ENCODE peak calls at places on chromosomes 11 and 22, in five cellular contexts. One of them, this sample, is unnamed. For H3K27me3 and H3K36me3, the result is how much of the 10 kb centered on the place peaks cover.

GRCh38 chr11:37264783-37265182 is 666.7 kb upstream of the RAG2 start:
- DNase-seq in PC-9: no peak
- DNase-seq in mesenchymal stem cell: no peak
- DNase-seq in WERI-Rb-1: no peak
- DNase-seq in hepatocyte: no peak
- DNase-seq in this sample: no peak

GRCh38 chr22:36330655-36331305 is 57.0 kb downstream of the MYH9 start:
- DNase-seq in mesenchymal stem cell: peak
- DNase-seq in PC-9: peak
- DNase-seq in hepatocyte: peak
- DNase-seq in WERI-Rb-1: no peak
- DNase-seq in this sample: peak

GRCh38 chr22:29353860-29354259 is 34.5 kb downstream of the AP1B1 start:
- DNase-seq in hepatocyte: no peak
- DNase-seq in mesenchymal stem cell: no peak
- DNase-seq in PC-9: no peak
- DNase-seq in WERI-Rb-1: no peak
- DNase-seq in this sample: no peak

GRCh38 chr22:19490628-19491230 is 11.0 kb downstream of the CDC45 start:
- DNase-seq in PC-9: no peak
- DNase-seq in mesenchymal stem cell: no peak
- DNase-seq in hepatocyte: no peak
- DNase-seq in WERI-Rb-1: no peak
- DNase-seq in this sample: no peak

GRCh38 chr22:23774922-23775436 is 2.3 kb downstream of the MMP11 start:
- DNase-seq in WERI-Rb-1: no peak
- DNase-seq in PC-9: no peak
- DNase-seq in mesenchymal stem cell: peak
- DNase-seq in hepatocyte: peak
- DNase-seq in this sample: peak

GRCh38 chr22:26401726-26402125 is 27.3 kb upstream of the ASPHD2 start:
- DNase-seq in PC-9: no peak
- DNase-seq in hepatocyte: no peak
- DNase-seq in WERI-Rb-1: no peak
- DNase-seq in mesenchymal stem cell: no peak
- DNase-seq in this sample: no peak

GRCh38 chr11:114799524-114799923 is 121.2 kb downstream of the NXPE2 start:
- DNase-seq in mesenchymal stem cell: no peak
- DNase-seq in hepatocyte: peak
- DNase-seq in WERI-Rb-1: no peak
- DNase-seq in PC-9: no peak
- DNase-seq in this sample: no peak

GRCh38 chr11:61027141-61027840 is 55.8 kb downstream of the CD6 start:
- DNase-seq in PC-9: no peak
- DNase-seq in hepatocyte: no peak
- DNase-seq in WERI-Rb-1: no peak
- DNase-seq in mesenchymal stem cell: no peak
- DNase-seq in this sample: no peak

GRCh38 chr11:21040615-21041014 is 371.2 kb downstream of the NELL1 start:
- DNase-seq in mesenchymal stem cell: no peak
- DNase-seq in PC-9: no peak
- DNase-seq in hepatocyte: no peak
- DNase-seq in WERI-Rb-1: no peak
- DNase-seq in this sample: no peak

GRCh38 chr11:100562102-100562501 is 125.0 kb upstream of the ARHGAP42 start:
- DNase-seq in WERI-Rb-1: no peak
- DNase-seq in mesenchymal stem cell: peak
- DNase-seq in PC-9: peak
- DNase-seq in hepatocyte: no peak
- DNase-seq in this sample: peak

GRCh38 chr11:8318536-8318935 is 54.9 kb upstream of the LMO1 start:
- DNase-seq in hepatocyte: no peak
- DNase-seq in mesenchymal stem cell: no peak
- DNase-seq in WERI-Rb-1: peak
- DNase-seq in PC-9: no peak
- DNase-seq in this sample: no peak

GRCh38 chr22:24727218-24727851 is 47.2 kb downstream of the PIWIL3 start:
- DNase-seq in PC-9: peak
- DNase-seq in WERI-Rb-1: no peak
- DNase-seq in hepatocyte: peak
- DNase-seq in mesenchymal stem cell: peak
- DNase-seq in this sample: peak

GRCh38 chr11:101907826-101908225 is 7.0 kb upstream of the CEP126 start:
- DNase-seq in hepatocyte: no peak
- DNase-seq in WERI-Rb-1: no peak
- DNase-seq in PC-9: no peak
- DNase-seq in mesenchymal stem cell: no peak
- DNase-seq in this sample: no peak

GRCh38 chr22:21837184-21837979 is 30.1 kb downstream of the MAPK1 start:
- DNase-seq in hepatocyte: peak
- DNase-seq in mesenchymal stem cell: peak
- DNase-seq in WERI-Rb-1: no peak
- DNase-seq in PC-9: peak
- DNase-seq in this sample: peak

GRCh38 chr22:37709445-37709765 is 12.6 kb downstream of the TRIOBP start:
- DNase-seq in WERI-Rb-1: no peak
- DNase-seq in PC-9: no peak
- DNase-seq in hepatocyte: no peak
- DNase-seq in mesenchymal stem cell: no peak
- DNase-seq in this sample: no peak
- H3K27me3 ChIP-seq in WERI-Rb-1: under half
- H3K27me3 ChIP-seq in PC-9: under half
- H3K27me3 ChIP-seq in hepatocyte: under half
- H3K27me3 ChIP-seq in mesenchymal stem cell: under half
- H3K27me3 ChIP-seq in this sample: under half

GRCh38 chr22:31836010-31836409 is 82.2 kb downstream of the DEPDC5 start:
- DNase-seq in PC-9: no peak
- DNase-seq in mesenchymal stem cell: no peak
- DNase-seq in WERI-Rb-1: no peak
- DNase-seq in hepatocyte: no peak
- DNase-seq in this sample: no peak
- H3K36me3 ChIP-seq in PC-9: under half
- H3K36me3 ChIP-seq in mesenchymal stem cell: under half
- H3K36me3 ChIP-seq in WERI-Rb-1: under half
- H3K36me3 ChIP-seq in hepatocyte: under half
- H3K36me3 ChIP-seq in this sample: under half

GRCh38 chr11:43898574-43898973 is 17.9 kb downstream of the ALKBH3 start:
- DNase-seq in hepatocyte: no peak
- DNase-seq in PC-9: no peak
- DNase-seq in mesenchymal stem cell: peak
- DNase-seq in WERI-Rb-1: no peak
- DNase-seq in this sample: no peak

GRCh38 chr11:43903086-43903485 is 22.5 kb downstream of the ALKBH3 start:
- DNase-seq in mesenchymal stem cell: no peak
- DNase-seq in PC-9: no peak
- DNase-seq in hepatocyte: no peak
- DNase-seq in WERI-Rb-1: no peak
- DNase-seq in this sample: no peak

GRCh38 chr11:43894546-43894945 is 13.9 kb downstream of the ALKBH3 start:
- DNase-seq in mesenchymal stem cell: no peak
- DNase-seq in WERI-Rb-1: no peak
- DNase-seq in hepatocyte: no peak
- DNase-seq in PC-9: no peak
- DNase-seq in this sample: no peak

GRCh38 chr11:43895601-43896000 is 15.0 kb downstream of the ALKBH3 start:
- DNase-seq in WERI-Rb-1: no peak
- DNase-seq in PC-9: no peak
- DNase-seq in hepatocyte: no peak
- DNase-seq in mesenchymal stem cell: no peak
- DNase-seq in this sample: no peak

GRCh38 chr11:43899094-43899493 is 18.5 kb downstream of the ALKBH3 start:
- DNase-seq in PC-9: no peak
- DNase-seq in hepatocyte: no peak
- DNase-seq in WERI-Rb-1: no peak
- DNase-seq in mesenchymal stem cell: no peak
- DNase-seq in this sample: no peak
- H3K27ac ChIP-seq in PC-9: no peak
- H3K27ac ChIP-seq in hepatocyte: no peak
- H3K27ac ChIP-seq in WERI-Rb-1: no peak
- H3K27ac ChIP-seq in mesenchymal stem cell: no peak
- H3K27ac ChIP-seq in this sample: no peak

GRCh38 chr11:24963879-24964278 is 467.0 kb downstream of the LUZP2 start:
- DNase-seq in mesenchymal stem cell: no peak
- DNase-seq in hepatocyte: no peak
- DNase-seq in WERI-Rb-1: no peak
- DNase-seq in PC-9: no peak
- DNase-seq in this sample: no peak

DNA sequence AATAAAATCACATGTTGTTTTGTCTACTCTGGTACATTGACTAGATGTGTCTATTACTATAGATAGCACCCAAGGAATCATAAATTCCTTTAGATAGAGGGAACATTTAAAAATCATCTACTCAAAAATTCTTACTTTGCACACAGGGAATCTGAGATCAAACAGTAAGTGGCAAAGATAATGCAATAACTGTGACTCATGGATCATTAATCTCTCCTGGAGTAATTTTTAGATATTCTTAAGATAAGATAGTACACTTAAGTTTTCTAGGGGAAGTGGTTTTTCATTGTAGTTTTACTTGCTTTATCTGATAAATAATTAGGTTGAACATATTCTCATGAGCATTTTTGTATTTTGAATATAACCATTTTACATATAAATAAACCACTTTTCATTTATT is 468.9 kb downstream of the LUZP2 start:
- DNase-seq in mesenchymal stem cell: peak
- DNase-seq in hepatocyte: no peak
- DNase-seq in PC-9: no peak
- DNase-seq in WERI-Rb-1: no peak
- DNase-seq in this sample: no peak
- H3K27me3 ChIP-seq in mesenchymal stem cell: under half
- H3K27me3 ChIP-seq in hepatocyte: under half
- H3K27me3 ChIP-seq in PC-9: under half
- H3K27me3 ChIP-seq in WERI-Rb-1: under half
- H3K27me3 ChIP-seq in this sample: under half

GRCh38 chr11:78099671-78100070 is 20.0 kb upstream of the NDUFC2 start:
- DNase-seq in mesenchymal stem cell: no peak
- DNase-seq in hepatocyte: no peak
- DNase-seq in PC-9: no peak
- DNase-seq in WERI-Rb-1: no peak
- DNase-seq in this sample: no peak

GRCh38 chr11:78100276-78101040 is 20.8 kb upstream of the NDUFC2 start:
- DNase-seq in WERI-Rb-1: no peak
- DNase-seq in mesenchymal stem cell: no peak
- DNase-seq in hepatocyte: no peak
- DNase-seq in PC-9: no peak
- DNase-seq in this sample: no peak

GRCh38 chr11:78097666-78098385 is 18.2 kb upstream of the NDUFC2 start:
- DNase-seq in PC-9: no peak
- DNase-seq in mesenchymal stem cell: no peak
- DNase-seq in WERI-Rb-1: no peak
- DNase-seq in hepatocyte: no peak
- DNase-seq in this sample: no peak

DNA sequence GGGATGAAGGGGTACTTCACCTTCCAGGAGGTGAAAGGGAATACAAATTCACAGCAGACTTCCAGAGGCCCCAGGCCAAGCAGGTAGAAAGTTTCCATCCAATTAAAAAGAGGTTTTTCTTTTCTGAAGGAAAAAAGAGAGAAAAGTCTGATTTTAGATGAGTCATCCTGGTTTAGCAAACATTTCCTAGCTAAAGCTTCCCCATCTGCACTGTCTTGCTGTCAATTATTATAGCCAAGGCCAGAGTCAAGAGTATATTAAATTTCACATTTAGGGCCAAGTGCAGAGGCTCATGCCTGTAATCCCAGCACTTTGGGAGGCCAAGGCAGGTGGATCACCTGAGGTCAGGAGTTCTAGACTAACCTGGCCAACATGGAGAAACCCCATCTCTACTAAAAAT is 21.4 kb upstream of the NDUFC2 start:
- DNase-seq in mesenchymal stem cell: no peak
- DNase-seq in WERI-Rb-1: no peak
- DNase-seq in hepatocyte: no peak
- DNase-seq in PC-9: no peak
- DNase-seq in this sample: no peak
- H3K36me3 ChIP-seq in mesenchymal stem cell: under half
- H3K36me3 ChIP-seq in WERI-Rb-1: under half
- H3K36me3 ChIP-seq in hepatocyte: under half
- H3K36me3 ChIP-seq in PC-9: under half
- H3K36me3 ChIP-seq in this sample: under half

GRCh38 chr22:46480396-46480795 is 57.0 kb downstream of the CELSR1 start:
- DNase-seq in hepatocyte: peak
- DNase-seq in WERI-Rb-1: no peak
- DNase-seq in mesenchymal stem cell: no peak
- DNase-seq in PC-9: no peak
- DNase-seq in this sample: no peak
- H3K27ac ChIP-seq in hepatocyte: no peak
- H3K27ac ChIP-seq in WERI-Rb-1: no peak
- H3K27ac ChIP-seq in mesenchymal stem cell: no peak
- H3K27ac ChIP-seq in PC-9: no peak
- H3K27ac ChIP-seq in this sample: no peak

DNA sequence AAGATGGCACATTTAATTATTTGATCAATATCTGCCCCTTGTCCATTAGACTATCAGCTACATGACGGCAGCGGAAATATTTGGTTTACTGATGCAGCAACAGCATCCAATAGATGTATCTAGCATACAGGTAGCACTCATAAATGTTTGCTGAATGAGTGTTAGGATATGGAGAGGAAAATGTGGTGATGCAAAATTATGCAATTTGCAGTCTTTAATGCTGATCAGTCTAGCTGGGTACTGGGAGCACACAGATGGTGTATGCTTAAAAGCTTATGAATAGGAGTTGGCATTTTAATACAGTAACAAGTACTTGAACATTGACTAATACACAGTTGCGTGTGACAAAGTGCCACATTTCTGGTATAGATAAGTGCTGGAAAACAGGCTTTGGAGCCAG is 99.4 kb downstream of the TIMP3 start:
- DNase-seq in hepatocyte: no peak
- DNase-seq in mesenchymal stem cell: no peak
- DNase-seq in PC-9: no peak
- DNase-seq in WERI-Rb-1: no peak
- DNase-seq in this sample: no peak
- H3K27me3 ChIP-seq in hepatocyte: under half
- H3K27me3 ChIP-seq in mesenchymal stem cell: under half
- H3K27me3 ChIP-seq in PC-9: under half
- H3K27me3 ChIP-seq in WERI-Rb-1: under half
- H3K27me3 ChIP-seq in this sample: under half

GRCh38 chr11:76665172-76665571 is 5.4 kb downstream of the LRRC32 start:
- DNase-seq in hepatocyte: no peak
- DNase-seq in PC-9: no peak
- DNase-seq in WERI-Rb-1: no peak
- DNase-seq in mesenchymal stem cell: no peak
- DNase-seq in this sample: no peak

GRCh38 chr11:76663912-76664440 is 6.6 kb downstream of the LRRC32 start:
- DNase-seq in WERI-Rb-1: no peak
- DNase-seq in PC-9: no peak
- DNase-seq in hepatocyte: no peak
- DNase-seq in mesenchymal stem cell: no peak
- DNase-seq in this sample: no peak

GRCh38 chr11:76665921-76666351 is 4.6 kb downstream of the LRRC32 start:
- DNase-seq in mesenchymal stem cell: no peak
- DNase-seq in hepatocyte: no peak
- DNase-seq in PC-9: no peak
- DNase-seq in WERI-Rb-1: no peak
- DNase-seq in this sample: no peak

GRCh38 chr11:76663461-76663760 is 7.1 kb downstream of the LRRC32 start:
- DNase-seq in hepatocyte: no peak
- DNase-seq in mesenchymal stem cell: no peak
- DNase-seq in PC-9: no peak
- DNase-seq in WERI-Rb-1: no peak
- DNase-seq in this sample: no peak

GRCh38 chr11:76664578-76665061 is 5.9 kb downstream of the LRRC32 start:
- DNase-seq in WERI-Rb-1: no peak
- DNase-seq in mesenchymal stem cell: no peak
- DNase-seq in hepatocyte: no peak
- DNase-seq in PC-9: no peak
- DNase-seq in this sample: no peak
- H3K36me3 ChIP-seq in WERI-Rb-1: under half
- H3K36me3 ChIP-seq in mesenchymal stem cell: half or more
- H3K36me3 ChIP-seq in hepatocyte: under half
- H3K36me3 ChIP-seq in PC-9: under half
- H3K36me3 ChIP-seq in this sample: under half